ENCODE peak calls at places on chromosome 22, in five cellular contexts. B is PC-9, V is A172, Z is T-helper 2 cell, S is DMS53. N is an unnamed sample.
A peak's percentile ranks its signal among the peaks of the same experiment; 100 is the strongest.

GRCh38 chr22:36850682-36851081 is 10.1 kb upstream of the NCF4 start:
- DNase-seq in S (no peak), Z (no peak), B (no peak), V (no peak), N (no peak)

GRCh38 chr22:39920134-39920743 is 19.4 kb downstream of the GRAP2 start:
- DNase-seq in B (no peak), Z (peak; percentile 94), S (no peak), V (no peak), N (no peak)

GRCh38 chr22:46247443-46247975 is 2.6 kb downstream of the CDPF1 start:
- DNase-seq in V (no peak), B (no peak), S (no peak), Z (no peak), N (no peak)

GRCh38 chr22:48264586-48264985 is 1502.1 kb downstream of the TBC1D22A start:
- DNase-seq in Z (no peak), V (no peak), B (no peak), S (no peak), N (no peak)

GRCh38 chr22:23179381-23180294 is 671 bp upstream of the BCR start:
- DNase-seq in B (no peak), Z (no peak), V (no peak), S (peak; percentile 74), N (peak; percentile 77)

GRCh38 chr22:35455529-35455928 is 55.6 kb downstream of the MCM5 start:
- DNase-seq in S (no peak), Z (no peak), B (no peak), V (no peak), N (no peak)

GRCh38 chr22:32103648-32104326 is 55.3 kb downstream of the C22orf42 start:
- DNase-seq in V (no peak), S (peak; percentile 17), B (peak; percentile 33), Z (no peak), N (peak; percentile 35)

GRCh38 chr22:33710326-33710725 is 209.9 kb downstream of the LARGE1 start:
- DNase-seq in V (no peak), S (no peak), B (no peak), Z (no peak), N (no peak)

GRCh38 chr22:25702046-25702445 is 39.9 kb upstream of the MYO18B start:
- DNase-seq in B (no peak), V (peak; percentile 4), Z (peak; percentile 54), S (peak; percentile 18), N (peak; percentile 52)

GRCh38 chr22:18109410-18110193 is 1.0 kb upstream of the TUBA8 start:
- DNase-seq in S (peak; percentile 24), B (no peak), Z (no peak), V (no peak), N (peak; percentile 36)

GRCh38 chr22:28810839-28811491 is 10.6 kb upstream of the XBP1 start:
- DNase-seq in B (no peak), V (no peak), Z (peak; percentile 87), S (no peak), N (no peak)

GRCh38 chr22:21451545-21452520 is 15.4 kb upstream of the TMEM191C start:
- DNase-seq in Z (no peak), S (no peak), V (no peak), B (no peak), N (no peak)

GRCh38 chr22:48209473-48210271 is 1447.2 kb downstream of the TBC1D22A start:
- DNase-seq in S (no peak), B (no peak), Z (no peak), V (no peak), N (no peak)

GRCh38 chr22:31739795-31740201 is 10.1 kb downstream of the PRR14L start:
- DNase-seq in B (no peak), V (no peak), S (no peak), Z (no peak), N (no peak)

GRCh38 chr22:48785792-48786678 is 1041.6 kb downstream of the BRD1 start:
- DNase-seq in Z (no peak), S (no peak), V (no peak), B (no peak), N (no peak)

GRCh38 chr22:33247758-33248157 is 189.6 kb upstream of the SYN3 start:
- DNase-seq in V (peak; percentile 8), S (no peak), B (no peak), Z (no peak), N (no peak)

GRCh38 chr22:20012741-20013331 is 3.8 kb downstream of the ARVCF start:
- DNase-seq in B (no peak), V (no peak), Z (no peak), S (no peak), N (no peak)

GRCh38 chr22:49048591-49048990 is 779.1 kb downstream of the BRD1 start:
- DNase-seq in V (no peak), Z (no peak), S (no peak), B (no peak), N (no peak)

GRCh38 chr22:17910561-17911311 is 113.6 kb downstream of the MICAL3 start:
- DNase-seq in Z (no peak), V (peak; percentile 79), B (no peak), S (no peak), N (peak; percentile 22)

GRCh38 chr22:44839721-44840120 is 87.3 kb downstream of the ARHGAP8 start:
- DNase-seq in S (no peak), Z (no peak), V (no peak), B (no peak), N (no peak)

GRCh38 chr22:43101306-43101705 is 9.2 kb upstream of the BIK start:
- DNase-seq in B (no peak), Z (no peak), V (no peak), S (no peak), N (no peak)

GRCh38 chr22:47783433-47784366 is 1021.2 kb downstream of the TBC1D22A start:
- DNase-seq in Z (no peak), B (no peak), V (no peak), S (no peak), N (peak; percentile 68)

GRCh38 chr22:27662359-27663030 is 139.1 kb downstream of the MN1 start:
- DNase-seq in Z (no peak), S (no peak), V (peak; percentile 7), B (no peak), N (no peak)

GRCh38 chr22:26259510-26259909 is 90.2 kb downstream of the SEZ6L start:
- DNase-seq in Z (peak; percentile 39), V (peak; percentile 13), S (peak; percentile 4), B (no peak), N (no peak)

GRCh38 chr22:39089928-39090327 is 7.1 kb upstream of the APOBEC3H start:
- DNase-seq in S (no peak), Z (no peak), B (peak; percentile 54), V (no peak), N (no peak)

GRCh38 chr22:49685116-49685515 is 142.6 kb downstream of the BRD1 start:
- DNase-seq in S (no peak), Z (no peak), V (no peak), B (no peak), N (no peak)

GRCh38 chr22:47307326-47307725 is 544.9 kb downstream of the TBC1D22A start:
- DNase-seq in V (peak; percentile 27), B (no peak), S (peak; percentile 31), Z (no peak), N (no peak)

GRCh38 chr22:50002791-50003190 is 9.8 kb downstream of the IL17REL start:
- DNase-seq in S (no peak), B (no peak), V (no peak), Z (no peak), N (no peak)

GRCh38 chr22:35330258-35330861 is 30.7 kb downstream of the TOM1 start:
- DNase-seq in V (peak; percentile 14), S (peak; percentile 79), B (peak; percentile 54), Z (peak; percentile 93), N (no peak)

GRCh38 chr22:37258810-37259472 is 14.9 kb upstream of the RAC2 start:
- DNase-seq in Z (no peak), B (no peak), S (no peak), V (no peak), N (no peak)

GRCh38 chr22:37187552-37187890 is 526 bp downstream of the C1QTNF6 start:
- DNase-seq in Z (no peak), B (peak; percentile 45), S (peak; percentile 4), V (peak; percentile 40), N (no peak)

GRCh38 chr22:39219071-39220050 is 25.4 kb downstream of the PDGFB start:
- DNase-seq in Z (no peak), B (peak; percentile 60), S (peak; percentile 61), V (peak; percentile 13), N (peak; percentile 40)

GRCh38 chr22:28883917-28884753 is 763 bp downstream of the ZNRF3 start:
- DNase-seq in B (peak; percentile 50), Z (peak; percentile 13), V (no peak), S (peak; percentile 57), N (peak; percentile 83)